ENCODE peak calls at places on chromosome 22, in ten cellular contexts. E is psoas muscle, Q is Peyer's patch, K is right lobe of liver, I is OCI-LY7, Z is mesendoderm, R is tibial nerve, X is adipocyte, A is fibroblast of lung, F is heart right ventricle. M is an unnamed sample. For H3K4me1, the result is how much of the 10 kb centered on the place peaks cover.

GRCh38 chr22:50444663-50445062 is 30.2 kb downstream of the SBF1 start:
- DNase-seq in E (peak), Q (peak), K (no peak), I (no peak), Z (peak), R (peak), X (peak), A (peak), F (no peak), M (no peak)

GRCh38 chr22:44328326-44328725 is 15.6 kb upstream of the SHISAL1 start:
- DNase-seq in E (no peak), Q (no peak), K (no peak), I (no peak), Z (no peak), R (no peak), X (no peak), A (no peak), F (no peak), M (no peak)

GRCh38 chr22:20439928-20440575 is 2.4 kb upstream of the SCARF2 start:
- DNase-seq in E (no peak), Q (peak), K (peak), I (no peak), Z (no peak), R (no peak), X (no peak), A (no peak), F (no peak), M (peak)

GRCh38 chr22:27241430-27242110 is 560.0 kb downstream of the MN1 start:
- DNase-seq in E (no peak), Q (no peak), K (no peak), I (no peak), Z (no peak), R (no peak), X (peak), A (peak), F (no peak), M (peak)

GRCh38 chr22:23591203-23591791 is 11.2 kb upstream of the IGLL1 start:
- DNase-seq in E (peak), Q (peak), K (peak), I (peak), Z (peak), R (peak), X (peak), A (peak), F (peak), M (peak)

GRCh38 chr22:41914611-41915034 is 251 bp downstream of the SHISA8 start:
- DNase-seq in E (no peak), Q (no peak), K (no peak), I (no peak), Z (no peak), R (no peak), X (no peak), A (no peak), F (no peak), M (no peak)

GRCh38 chr22:39225591-39225990 is 19.2 kb downstream of the PDGFB start:
- DNase-seq in E (no peak), Q (no peak), K (no peak), I (no peak), Z (no peak), R (no peak), X (no peak), A (no peak), F (no peak), M (no peak)

GRCh38 chr22:19066531-19067271 is 55.5 kb downstream of the DGCR2 start:
- DNase-seq in E (peak), Q (no peak), K (no peak), I (no peak), Z (no peak), R (no peak), X (peak), A (peak), F (no peak), M (no peak)

GRCh38 chr22:34427436-34427835 is 507.2 kb upstream of the LARGE1 start:
- DNase-seq in E (no peak), Q (no peak), K (no peak), I (no peak), Z (no peak), R (no peak), X (no peak), A (no peak), F (no peak), M (no peak)

GRCh38 chr22:39148727-39149535 is 3.5 kb downstream of the CBX7 start:
- DNase-seq in E (peak), Q (peak), K (no peak), I (peak), Z (peak), R (peak), X (peak), A (no peak), F (no peak), M (peak)

GRCh38 chr22:31497148-31497938 is 1.0 kb downstream of the SFI1 start:
- DNase-seq in E (no peak), Q (no peak), K (no peak), I (peak), Z (no peak), R (no peak), X (no peak), A (no peak), F (no peak), M (no peak)

GRCh38 chr22:19688301-19689290 is 25.7 kb upstream of the SEPTIN5 start:
- DNase-seq in E (no peak), Q (no peak), K (no peak), I (no peak), Z (no peak), R (no peak), X (no peak), A (no peak), F (no peak), M (no peak)

GRCh38 chr22:19220867-19221266 is 42.3 kb upstream of the SLC25A1 start:
- DNase-seq in E (no peak), Q (no peak), K (no peak), I (no peak), Z (no peak), R (no peak), X (no peak), A (no peak), F (no peak), M (no peak)

GRCh38 chr22:36377022-36377631 is 10.6 kb downstream of the MYH9 start:
- DNase-seq in E (no peak), Q (no peak), K (no peak), I (peak), Z (no peak), R (no peak), X (no peak), A (no peak), F (no peak), M (no peak)

GRCh38 chr22:25759825-25760231 is 17.8 kb downstream of the MYO18B start:
- DNase-seq in E (no peak), Q (no peak), K (no peak), I (no peak), Z (peak), R (no peak), X (peak), A (peak), F (no peak), M (peak)

GRCh38 chr22:44550666-44551491 is 52.8 kb upstream of the RTL6 start:
- DNase-seq in E (peak), Q (no peak), K (peak), I (no peak), Z (no peak), R (no peak), X (peak), A (peak), F (peak), M (no peak)

GRCh38 chr22:48950151-48950915 is 877.3 kb downstream of the BRD1 start:
- DNase-seq in E (no peak), Q (no peak), K (peak), I (no peak), Z (no peak), R (no peak), X (no peak), A (no peak), F (no peak), M (no peak)

GRCh38 chr22:35609761-35610160 is 7.4 kb downstream of the MB start:
- DNase-seq in E (no peak), Q (no peak), K (peak), I (no peak), Z (no peak), R (no peak), X (no peak), A (no peak), F (no peak), M (no peak)

GRCh38 chr22:26837784-26838520 is 180.6 kb downstream of the MIAT start:
- DNase-seq in E (no peak), Q (no peak), K (no peak), I (no peak), Z (peak), R (no peak), X (no peak), A (no peak), F (no peak), M (no peak)

GRCh38 chr22:43289551-43289963 is 53.6 kb downstream of the SCUBE1 start:
- DNase-seq in E (no peak), Q (no peak), K (no peak), I (no peak), Z (no peak), R (no peak), X (peak), A (no peak), F (no peak), M (no peak)
- H3K4me1 ChIP-seq in E (under half), Q (under half), K (under half), I (under half), Z (under half), R (half or more), X (under half), A (under half), F (under half), M (under half)

GRCh38 chr22:46043816-46044717 is 67.1 kb upstream of the WNT7B start:
- DNase-seq in E (no peak), Q (peak), K (no peak), I (peak), Z (peak), R (no peak), X (no peak), A (peak), F (no peak), M (peak)

GRCh38 chr22:46046299-46046685 is 69.3 kb upstream of the WNT7B start:
- DNase-seq in E (no peak), Q (peak), K (peak), I (no peak), Z (no peak), R (no peak), X (no peak), A (no peak), F (no peak), M (peak)

GRCh38 chr22:46044718-46045458 is 67.9 kb upstream of the WNT7B start:
- DNase-seq in E (peak), Q (peak), K (peak), I (no peak), Z (no peak), R (no peak), X (peak), A (peak), F (no peak), M (peak)

GRCh38 chr22:46047226-46047625 is 70.3 kb upstream of the WNT7B start:
- DNase-seq in E (no peak), Q (peak), K (peak), I (no peak), Z (no peak), R (no peak), X (no peak), A (no peak), F (no peak), M (no peak)

GRCh38 chr22:46045459-46046298 is 68.7 kb upstream of the WNT7B start:
- DNase-seq in E (no peak), Q (peak), K (peak), I (no peak), Z (no peak), R (no peak), X (no peak), A (no peak), F (no peak), M (peak)
- H3K4me1 ChIP-seq in E (half or more), Q (under half), K (under half), I (under half), Z (under half), R (half or more), X (half or more), A (under half), F (under half), M (under half)

GRCh38 chr22:30227438-30228228 is 18.9 kb downstream of the LIF start:
- DNase-seq in E (no peak), Q (no peak), K (no peak), I (no peak), Z (no peak), R (no peak), X (no peak), A (no peak), F (no peak), M (no peak)
- H3K4me1 ChIP-seq in E (under half), Q (under half), K (under half), I (under half), Z (under half), R (under half), X (under half), A (under half), F (under half), M (under half)

DNA sequence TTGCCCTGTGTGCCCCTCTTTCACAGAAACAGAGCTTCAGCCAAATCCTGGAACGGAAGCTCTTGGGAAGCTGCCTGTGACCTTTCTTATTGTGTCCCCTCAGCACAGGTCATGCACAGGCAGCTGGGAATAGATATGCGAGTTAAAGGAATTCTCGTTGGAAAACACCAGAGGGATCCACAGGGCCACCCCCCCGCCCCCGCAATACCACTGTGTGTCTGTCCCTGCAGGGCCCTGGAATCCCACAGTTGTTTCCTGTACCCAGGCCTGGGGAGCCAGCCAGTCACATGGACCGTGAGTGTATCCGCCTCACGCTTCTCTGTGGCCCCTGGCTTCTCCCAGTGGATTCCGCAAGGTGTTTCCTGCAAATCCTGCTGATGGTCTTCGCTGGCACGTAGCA is 29.0 kb downstream of the TIMP3 start:
- DNase-seq in E (peak), Q (no peak), K (peak), I (no peak), Z (peak), R (no peak), X (no peak), A (no peak), F (peak), M (no peak)
- H3K4me1 ChIP-seq in E (under half), Q (under half), K (under half), I (under half), Z (under half), R (half or more), X (under half), A (under half), F (half or more), M (under half)

GRCh38 chr22:43118024-43118849 is 7.7 kb downstream of the BIK start:
- DNase-seq in E (no peak), Q (peak), K (no peak), I (peak), Z (no peak), R (no peak), X (no peak), A (no peak), F (no peak), M (no peak)
- H3K4me1 ChIP-seq in E (under half), Q (under half), K (under half), I (half or more), Z (under half), R (under half), X (under half), A (under half), F (under half), M (under half)

DNA sequence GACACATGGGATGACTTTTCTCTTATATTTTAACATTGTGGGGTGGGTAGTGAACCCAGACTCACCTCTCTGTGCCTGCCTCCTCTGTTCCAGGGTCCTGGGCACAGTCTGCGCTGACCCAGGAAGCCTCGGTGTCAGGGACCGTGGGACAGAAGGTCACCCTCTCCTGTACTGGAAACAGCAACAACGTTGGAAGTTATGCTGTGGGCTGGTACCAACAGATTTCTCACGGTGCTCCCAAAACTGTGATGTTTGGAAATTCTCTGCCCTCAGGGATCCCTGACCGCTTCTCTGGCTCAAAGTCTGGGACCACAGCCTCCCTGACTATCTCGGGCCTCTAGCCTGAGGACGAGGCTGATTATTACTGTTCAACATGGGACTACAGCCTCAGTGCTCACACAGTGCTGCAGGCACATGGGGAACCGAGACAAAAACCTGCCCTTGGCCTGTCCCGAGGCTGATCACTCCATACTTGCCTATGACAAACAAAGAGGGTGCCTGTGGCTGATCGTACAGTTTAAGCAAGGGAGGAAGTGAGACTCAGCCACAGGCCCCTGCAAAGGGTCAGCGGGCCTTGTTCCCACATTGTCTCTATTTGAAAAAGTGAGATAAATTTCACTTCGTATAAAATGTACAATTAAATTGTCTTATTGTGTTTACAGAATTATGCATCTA is 43.7 kb upstream of the TOP3B start:
- DNase-seq in E (no peak), Q (no peak), K (no peak), I (peak), Z (no peak), R (no peak), X (no peak), A (no peak), F (no peak), M (no peak)
- H3K4me1 ChIP-seq in E (under half), Q (under half), K (under half), I (half or more), Z (under half), R (under half), X (under half), A (under half), F (under half), M (under half)

GRCh38 chr22:37499006-37499707 is 13.0 kb upstream of the MFNG start:
- DNase-seq in E (no peak), Q (no peak), K (no peak), I (no peak), Z (no peak), R (no peak), X (no peak), A (peak), F (no peak), M (no peak)
- H3K4me1 ChIP-seq in E (under half), Q (under half), K (half or more), I (under half), Z (under half), R (half or more), X (under half), A (under half), F (under half), M (under half)